ENCODE peak calls at places on chromosomes 7 and 10, in seven cellular contexts. L is adrenal gland, U is sigmoid colon, O is spleen, E is HepG2, Q is testis, H is body of pancreas. W is an unnamed sample.
A peak's percentile ranks its signal among the peaks of the same experiment; 100 is the strongest.

GRCh38 chr7:80508440-80508839 is 3.4 kb downstream of the GNAT3 start:
- DNase-seq in L (no peak), U (no peak), O (no peak), E (no peak), Q (no peak), H (no peak), W (no peak)

GRCh38 chr7:32164341-32164996 is 94.3 kb upstream of the PDE1C start:
- DNase-seq in L (peak; percentile 36), U (no peak), O (no peak), E (peak; percentile 43), Q (peak; percentile 27), H (peak; percentile 22), W (peak; percentile 67)

GRCh38 chr7:47226688-47227087 is 355.2 kb downstream of the TNS3 start:
- DNase-seq in L (no peak), U (no peak), O (no peak), E (no peak), Q (no peak), H (no peak), W (no peak)

GRCh38 chr10:5446390-5446926 is 34.1 kb downstream of the NET1 start:
- DNase-seq in L (peak; percentile 93), U (peak; percentile 97), O (peak; percentile 95), E (peak; percentile 89), Q (peak; percentile 97), H (peak; percentile 97), W (peak; percentile 95)

GRCh38 chr7:20019757-20020432 is 197.3 kb downstream of the MACC1 start:
- DNase-seq in L (no peak), U (no peak), O (no peak), E (no peak), Q (no peak), H (no peak), W (no peak)

GRCh38 chr10:3780056-3780765 is 4.8 kb downstream of the KLF6 start:
- DNase-seq in L (no peak), U (no peak), O (peak; percentile 74), E (no peak), Q (peak; percentile 22), H (no peak), W (no peak)

GRCh38 chr7:155804897-155805825 is 7.1 kb downstream of the SHH start:
- DNase-seq in L (no peak), U (no peak), O (peak; percentile 77), E (no peak), Q (peak; percentile 65), H (peak; percentile 66), W (peak; percentile 63)

GRCh38 chr10:47457528-47457820 is 26.4 kb downstream of the ANXA8 start:
- DNase-seq in L (no peak), U (no peak), O (no peak), E (no peak), Q (no peak), H (no peak), W (no peak)

GRCh38 chr10:132492323-132493035 is 45.1 kb upstream of the INPP5A start:
- DNase-seq in L (no peak), U (peak; percentile 89), O (peak; percentile 41), E (no peak), Q (peak; percentile 87), H (peak; percentile 12), W (no peak)

GRCh38 chr10:101525848-101526247 is 62.2 kb downstream of the POLL start:
- DNase-seq in L (no peak), U (no peak), O (no peak), E (no peak), Q (no peak), H (no peak), W (no peak)

DNA sequence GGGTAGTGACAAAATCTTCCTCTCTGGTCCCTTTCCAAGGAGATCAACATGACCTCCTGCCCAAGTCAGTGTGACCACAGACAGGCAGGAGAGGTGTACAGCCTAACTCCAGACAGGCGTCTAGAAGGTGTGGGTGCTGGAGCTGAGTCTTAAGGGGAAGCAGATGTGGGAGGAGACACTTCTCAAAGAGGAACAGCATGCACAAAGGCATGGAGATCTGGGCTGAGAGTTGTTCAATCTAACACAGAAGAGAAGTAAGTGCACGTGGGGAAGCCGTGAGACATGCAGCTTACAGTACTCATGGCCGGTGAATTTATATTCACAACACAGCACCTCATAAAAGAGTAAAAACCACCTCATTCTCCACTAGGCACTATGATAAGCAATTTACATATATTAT is 23.8 kb upstream of the GSDME start:
- DNase-seq in L (no peak), U (no peak), O (no peak), E (no peak), Q (no peak), H (no peak), W (no peak)
- TF ChIP-seq CTCF in L (no peak), U (no peak), O (no peak), E (no peak), Q (no peak), H (no peak), W (no peak)

GRCh38 chr7:495761-496321 is 23.8 kb downstream of the PDGFA start:
- DNase-seq in L (no peak), U (peak; percentile 54), O (peak; percentile 45), E (no peak), Q (no peak), H (no peak), W (no peak)
- H3K27ac ChIP-seq in L (no peak overlapping the region), U (no peak overlapping the region), O (no peak overlapping the region), E (no peak overlapping the region), Q (no peak overlapping the region), H (peak overlapping the region; percentile 1), W (peak overlapping the region; percentile 88)

GRCh38 chr7:128395748-128396147 is 14.0 kb downstream of the IMPDH1 start:
- DNase-seq in L (no peak), U (no peak), O (no peak), E (no peak), Q (no peak), H (no peak), W (no peak)
- TF ChIP-seq CTCF in L (no peak), U (no peak), O (no peak), E (no peak), Q (no peak), H (no peak), W (no peak)

GRCh38 chr10:68516766-68517165 is 10.6 kb downstream of the SLC25A16 start:
- DNase-seq in L (no peak), U (no peak), O (no peak), E (no peak), Q (no peak), H (no peak), W (no peak)
- H3K27ac ChIP-seq in L (no peak overlapping the region), U (no peak overlapping the region), O (no peak overlapping the region), E (peak overlapping the region; percentile 59), Q (no peak overlapping the region), H (no peak overlapping the region), W (no peak overlapping the region)